ENCODE peak calls at places on chromosome 5, in six cellular contexts. S is activated CD8-positive, alpha-beta T cell treated with anti-CD3 and anti-CD28 coated beads, Interleukin-2, amount 10 ng/mL, durations not matched to agents 7 days and 5 days; E is AG09309; N is naive thymus-derived CD4-positive, alpha-beta T cell; T is HTR-8/SVneo; C is substantia nigra. B is an unnamed sample.
A peak's percentile ranks its signal among the peaks of the same experiment; 100 is the strongest.

GRCh38 chr5:158600679-158601078 is 499.0 kb downstream of the EBF1 start:
- DNase-seq in C (no peak), T (no peak), S (no peak), E (no peak), N (no peak), B (no peak)

GRCh38 chr5:32753051-32753450 is 41.9 kb downstream of the NPR3 start:
- DNase-seq in E (peak; percentile 38), N (no peak), C (no peak), T (no peak), S (no peak), B (peak; percentile 25)

GRCh38 chr5:17255471-17256016 is 38.1 kb downstream of the BASP1 start:
- DNase-seq in E (no peak), S (no peak), C (no peak), N (no peak), T (no peak), B (no peak)

GRCh38 chr5:140075371-140075770 is 32.3 kb upstream of the NRG2 start:
- DNase-seq in E (peak; percentile 14), T (peak; percentile 15), N (no peak), S (no peak), C (no peak), B (no peak)

GRCh38 chr5:96904054-96904931 is 28.0 kb downstream of the ERAP2 start:
- DNase-seq in N (no peak), T (no peak), C (no peak), E (no peak), S (no peak), B (no peak)

GRCh38 chr5:1842026-1842819 is 40.5 kb downstream of the IRX4 start:
- DNase-seq in N (no peak), S (no peak), C (no peak), T (no peak), E (no peak), B (no peak)

GRCh38 chr5:34586117-34586885 is 69.8 kb upstream of the RAI14 start:
- DNase-seq in N (no peak), E (peak; percentile 76), S (no peak), T (peak; percentile 84), C (no peak), B (peak; percentile 54)

GRCh38 chr5:120124031-120124430 is 340.1 kb upstream of the PRR16 start:
- DNase-seq in N (no peak), C (no peak), T (no peak), E (no peak), S (no peak), B (no peak)

GRCh38 chr5:148615644-148616283 is 38.6 kb downstream of the HTR4 start:
- DNase-seq in N (no peak), S (no peak), E (peak; percentile 2), T (no peak), C (no peak), B (no peak)

GRCh38 chr5:135833961-135834638 is 363 bp upstream of the SLC25A48 start:
- DNase-seq in N (no peak), E (no peak), C (no peak), S (no peak), T (no peak), B (no peak)

GRCh38 chr5:150577378-150577777 is 63.1 kb upstream of the SYNPO start:
- DNase-seq in E (no peak), C (no peak), N (no peak), T (no peak), S (no peak), B (no peak)

GRCh38 chr5:115419794-115420585 is 123.5 kb upstream of the CCDC112 start:
- DNase-seq in S (no peak), C (no peak), E (peak; percentile 88), T (peak; percentile 61), N (no peak), B (peak; percentile 73)

GRCh38 chr5:91150189-91150588 is 232.9 kb downstream of the ARRDC3 start:
- DNase-seq in T (no peak), N (no peak), S (no peak), E (no peak), C (no peak), B (no peak)

GRCh38 chr5:161546463-161547301 is at the start of gene GABRB2:
- DNase-seq in E (no peak), N (no peak), T (no peak), S (peak; percentile 51), C (peak; percentile 55), B (no peak)

GRCh38 chr5:171308453-171309275 is at the start of gene TLX3:
- DNase-seq in T (peak; percentile 93), E (no peak), S (no peak), C (no peak), N (no peak), B (no peak)

GRCh38 chr5:32711693-32712462 is 757 bp downstream of the NPR3 start:
- DNase-seq in N (no peak), S (no peak), C (no peak), E (no peak), T (peak; percentile 54), B (no peak)

GRCh38 chr5:170638454-170639220 is 134.8 kb downstream of the KCNIP1 start:
- DNase-seq in S (peak; percentile 75), C (peak; percentile 56), N (peak; percentile 39), E (no peak), T (peak; percentile 74), B (no peak)

GRCh38 chr5:157172408-157172807 is 6.3 kb upstream of the GARIN3 start:
- DNase-seq in T (no peak), C (no peak), E (no peak), S (peak; percentile 88), N (peak; percentile 75), B (no peak)